ENCODE peak calls at places on chromosomes 11 and 22, in ten cellular contexts. W is GM23248; C is mammary epithelial cell; F is lower lobe of right lung; B is CD4-positive, CD25-positive, alpha-beta regulatory T cell; T is HL-60; X is neuronal stem cell; R is K562; O is OCI-LY7; N is coronary artery. D is an unnamed sample.

GRCh38 chr11:1177020-1177770 is 19.4 kb downstream of the MUC5AC start:
- DNase-seq in W (no peak), R (no peak), T (no peak), C (no peak), O (no peak), B (no peak), F (peak; percentile 31), X (no peak), N (no peak), D (no peak)

GRCh38 chr22:39537981-39538380 is 5.4 kb upstream of the RPS19BP1 start:
- DNase-seq in F (no peak), B (no peak), O (no peak), X (no peak), T (no peak), C (no peak), N (no peak), W (no peak), R (no peak), D (no peak)

GRCh38 chr11:128399186-128399585 is 188.2 kb downstream of the ETS1 start:
- DNase-seq in T (no peak), O (peak; percentile 45), W (peak; percentile 81), N (no peak), F (no peak), B (no peak), C (peak; percentile 54), X (no peak), R (no peak), D (no peak)

GRCh38 chr11:34587282-34587677 is 33.6 kb upstream of the EHF start:
- DNase-seq in N (no peak), F (no peak), R (no peak), T (no peak), B (no peak), O (no peak), X (no peak), W (no peak), C (no peak), D (no peak)

GRCh38 chr11:83948205-83948604 is 662.0 kb upstream of the CCDC90B start:
- DNase-seq in W (no peak), R (no peak), X (no peak), N (no peak), F (no peak), C (no peak), O (no peak), B (no peak), T (no peak), D (no peak)

GRCh38 chr11:4606231-4607015 is 1.6 kb downstream of the TRIM68 start:
- DNase-seq in X (no peak), N (no peak), C (no peak), O (no peak), W (peak; percentile 36), T (no peak), F (no peak), B (no peak), R (no peak), D (no peak)

GRCh38 chr11:92227954-92228935 is 3.6 kb downstream of the FAT3 start:
- DNase-seq in R (no peak), O (no peak), T (no peak), X (no peak), B (no peak), W (peak; percentile 46), F (no peak), C (no peak), N (no peak), D (no peak)

GRCh38 chr11:134038897-134039470 is 29.9 kb upstream of the JAM3 start:
- DNase-seq in N (no peak), T (no peak), B (no peak), R (no peak), W (no peak), F (no peak), O (no peak), C (no peak), X (no peak), D (no peak)

GRCh38 chr11:46278387-46279173 is 1.1 kb downstream of the CREB3L1 start:
- DNase-seq in F (peak; percentile 69), T (no peak), O (no peak), R (peak; percentile 87), C (no peak), B (no peak), X (no peak), W (peak; percentile 86), N (no peak), D (no peak)

GRCh38 chr11:35792148-35792845 is 129.7 kb downstream of the TRIM44 start:
- DNase-seq in O (no peak), T (no peak), N (no peak), W (no peak), C (no peak), F (no peak), B (no peak), R (no peak), X (no peak), D (no peak)

GRCh38 chr11:86676533-86677154 is 4.2 kb upstream of the ME3 start:
- DNase-seq in F (no peak), B (no peak), T (no peak), W (peak; percentile 39), R (peak; percentile 64), O (peak; percentile 3), X (peak; percentile 62), N (no peak), C (no peak), D (no peak)

GRCh38 chr22:21951931-21952465 is 650 bp downstream of the PPM1F start:
- DNase-seq in N (no peak), R (peak; percentile 78), W (peak; percentile 76), C (peak; percentile 44), T (peak; percentile 28), O (peak; percentile 58), X (no peak), B (no peak), F (peak; percentile 73), D (peak; percentile 16)

GRCh38 chr11:57481915-57482781 is 21.8 kb downstream of the RTN4RL2 start:
- DNase-seq in N (no peak), B (no peak), O (no peak), C (no peak), X (no peak), R (no peak), W (no peak), F (no peak), T (no peak), D (no peak)

GRCh38 chr11:559712-560304 is 730 bp downstream of the LMNTD2 start:
- DNase-seq in T (no peak), O (no peak), R (peak; percentile 48), N (no peak), W (no peak), C (no peak), X (no peak), F (no peak), B (peak; percentile 27), D (no peak)

GRCh38 chr11:72605958-72606357 is 68.3 kb downstream of the PDE2A start:
- DNase-seq in N (no peak), B (no peak), O (no peak), R (no peak), T (no peak), C (no peak), X (no peak), F (no peak), W (no peak), D (no peak)
- H3K27ac ChIP-seq in N (peak overlapping the region; percentile 17), B (no peak overlapping the region), O (no peak overlapping the region), R (no peak overlapping the region), T (no peak overlapping the region), C (no peak overlapping the region), X (no peak overlapping the region), F (peak overlapping the region; percentile 49), W (no peak overlapping the region), D (no peak overlapping the region)

DNA sequence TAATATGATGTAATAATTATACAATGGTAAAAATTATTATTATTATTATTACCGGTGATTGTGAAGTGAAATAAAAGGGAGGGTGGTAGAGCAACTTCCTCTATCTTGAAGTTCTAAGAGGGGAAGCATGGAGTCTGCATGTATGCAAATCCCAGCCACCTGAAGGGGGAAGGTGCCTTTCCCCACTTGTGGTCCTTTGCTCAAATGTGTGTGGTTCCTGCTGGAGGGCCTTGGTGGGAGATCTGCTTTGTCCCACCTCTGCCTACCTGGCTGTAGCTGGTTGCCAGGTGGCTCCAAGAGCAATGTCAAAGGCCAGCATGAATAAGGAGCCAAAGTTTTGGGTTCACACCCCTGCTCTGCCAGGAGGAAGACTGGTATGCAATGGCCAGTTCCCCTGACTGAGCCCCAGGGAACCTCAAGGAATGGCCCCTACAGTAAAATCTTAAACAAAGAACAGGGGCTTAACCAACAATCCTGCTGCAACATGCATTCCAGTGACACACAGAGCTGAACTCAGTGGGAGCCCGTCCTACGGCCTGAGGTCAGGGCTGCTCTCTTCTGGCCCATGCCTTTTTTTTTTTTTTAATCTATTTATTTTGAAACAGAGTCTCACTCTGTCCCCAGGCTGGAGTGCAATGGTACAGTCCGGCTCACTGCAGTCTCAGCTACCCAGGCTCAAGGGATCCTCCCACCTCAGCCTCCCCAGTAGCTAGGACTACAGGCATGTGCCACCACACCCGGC is 8.5 kb downstream of the TMEM132A start:
- DNase-seq in B (no peak), N (no peak), R (no peak), O (peak; percentile 82), X (no peak), C (no peak), F (no peak), T (no peak), W (no peak), D (no peak)
- H3K4me3 ChIP-seq in B (no peak overlapping the region), N (no peak overlapping the region), R (no peak overlapping the region), O (peak overlapping the region; percentile 22), X (no peak overlapping the region), C (no peak overlapping the region), F (no peak overlapping the region), T (no peak overlapping the region), W (no peak overlapping the region), D (no peak overlapping the region)

GRCh38 chr11:61367406-61367805 is 5.2 kb downstream of the TMEM138 start:
- DNase-seq in T (no peak), B (no peak), R (peak; percentile 51), W (no peak), X (no peak), F (no peak), O (no peak), C (no peak), N (no peak), D (no peak)

GRCh38 chr11:61369372-61370348 is 7.5 kb downstream of the TMEM138 start:
- DNase-seq in W (peak; percentile 84), F (no peak), O (no peak), B (no peak), N (no peak), C (peak; percentile 100), T (no peak), R (no peak), X (no peak), D (no peak)

GRCh38 chr11:61375709-61376108 is 13.5 kb downstream of the TMEM138 start:
- DNase-seq in B (no peak), W (no peak), C (no peak), O (no peak), N (no peak), X (no peak), R (no peak), T (no peak), F (no peak), D (no peak)

GRCh38 chr11:61372659-61373058 is 10.5 kb downstream of the TMEM138 start:
- DNase-seq in B (no peak), R (no peak), W (no peak), C (no peak), O (no peak), X (no peak), N (no peak), F (no peak), T (no peak), D (no peak)

GRCh38 chr11:61370349-61371005 is 8.3 kb downstream of the TMEM138 start:
- DNase-seq in X (no peak), W (no peak), N (no peak), F (no peak), R (no peak), T (no peak), O (no peak), B (no peak), C (no peak), D (no peak)
- H3K27ac ChIP-seq in X (no peak overlapping the region), W (peak overlapping the region; percentile 82), N (no peak overlapping the region), F (peak overlapping the region; percentile 44), R (no peak overlapping the region), T (no peak overlapping the region), O (no peak overlapping the region), B (no peak overlapping the region), C (peak overlapping the region; percentile 93), D (no peak overlapping the region)

GRCh38 chr11:64643258-64643881 is 52.4 kb downstream of the SLC22A12 start:
- DNase-seq in W (peak; percentile 16), F (no peak), N (no peak), R (peak; percentile 29), T (no peak), B (no peak), C (no peak), X (no peak), O (no peak), D (no peak)
- H3K4me3 ChIP-seq in W (no peak overlapping the region), F (peak overlapping the region; percentile 17), N (peak overlapping the region; percentile 70), R (no peak overlapping the region), T (no peak overlapping the region), B (no peak overlapping the region), C (no peak overlapping the region), X (peak overlapping the region; percentile 48), O (no peak overlapping the region), D (no peak overlapping the region)